ENCODE peak calls at places on chromosome 13, in four cellular contexts. Q is Panc1, N is transverse colon, D is spleen. O is an unnamed sample. For H3K4me1, the result is how much of the 10 kb centered on the place peaks cover.

GRCh38 chr13:33242984-33243617 is 42.5 kb downstream of the STARD13 start:
- DNase-seq in Q (no peak), N (no peak), D (no peak), O (peak)

GRCh38 chr13:107730835-107731234 is 484.5 kb downstream of the LIG4 start:
- DNase-seq in Q (no peak), N (no peak), D (no peak), O (no peak)

GRCh38 chr13:111270126-111270525 is 50.3 kb upstream of the TEX29 start:
- DNase-seq in Q (no peak), N (no peak), D (no peak), O (no peak)

GRCh38 chr13:103557878-103558277 is 491.7 kb upstream of the SLC10A2 start:
- DNase-seq in Q (no peak), N (no peak), D (no peak), O (no peak)

GRCh38 chr13:98279473-98280175 is 102.6 kb upstream of the RNF113B start:
- DNase-seq in Q (no peak), N (no peak), D (peak), O (no peak)

GRCh38 chr13:29499766-29500165 is 95.7 kb downstream of the SLC7A1 start:
- DNase-seq in Q (no peak), N (no peak), D (peak), O (no peak)

GRCh38 chr13:79482271-79482970 is 1.5 kb downstream of the NDFIP2 start:
- DNase-seq in Q (no peak), N (no peak), D (no peak), O (no peak)

GRCh38 chr13:97810152-97810551 is 143.3 kb upstream of the IPO5 start:
- DNase-seq in Q (no peak), N (no peak), D (no peak), O (no peak)

GRCh38 chr13:112067121-112067741 is at the start of gene SOX1:
- DNase-seq in Q (no peak), N (no peak), D (peak), O (no peak)

GRCh38 chr13:84455143-84455905 is 573.0 kb upstream of the SLITRK1 start:
- DNase-seq in Q (no peak), N (no peak), D (peak), O (no peak)

GRCh38 chr13:97043302-97043701 is 49.0 kb upstream of the OXGR1 start:
- DNase-seq in Q (no peak), N (no peak), D (no peak), O (no peak)

GRCh38 chr13:106533101-106533939 is 2.1 kb downstream of the EFNB2 start:
- DNase-seq in Q (no peak), N (peak), D (peak), O (peak)

GRCh38 chr13:111323549-111323948 is 3.1 kb downstream of the TEX29 start:
- DNase-seq in Q (no peak), N (no peak), D (peak), O (no peak)

GRCh38 chr13:112183544-112184145 is 116.7 kb downstream of the SOX1 start:
- DNase-seq in Q (no peak), N (no peak), D (no peak), O (peak)

GRCh38 chr13:65378943-65379519 is 1851.1 kb downstream of the PCDH9 start:
- DNase-seq in Q (no peak), N (no peak), D (no peak), O (no peak)

GRCh38 chr13:36096411-36097184 is 34.6 kb downstream of the DCLK1 start:
- DNase-seq in Q (no peak), N (no peak), D (no peak), O (no peak)

GRCh38 chr13:23391752-23392151 is 41.8 kb downstream of the SACS start:
- DNase-seq in Q (no peak), N (no peak), D (no peak), O (no peak)

GRCh38 chr13:50919291-50919690 is 9.7 kb downstream of the RNASEH2B start:
- DNase-seq in Q (no peak), N (no peak), D (no peak), O (no peak)

GRCh38 chr13:26324294-26324693 is 70.4 kb downstream of the CDK8 start:
- DNase-seq in Q (no peak), N (no peak), D (no peak), O (no peak)

GRCh38 chr13:112685856-112686255 is 4.0 kb upstream of the ATP11A start:
- DNase-seq in Q (no peak), N (no peak), D (no peak), O (no peak)

GRCh38 chr13:97506511-97506910 is 72.5 kb downstream of the RAP2A start:
- DNase-seq in Q (no peak), N (no peak), D (no peak), O (no peak)

DNA sequence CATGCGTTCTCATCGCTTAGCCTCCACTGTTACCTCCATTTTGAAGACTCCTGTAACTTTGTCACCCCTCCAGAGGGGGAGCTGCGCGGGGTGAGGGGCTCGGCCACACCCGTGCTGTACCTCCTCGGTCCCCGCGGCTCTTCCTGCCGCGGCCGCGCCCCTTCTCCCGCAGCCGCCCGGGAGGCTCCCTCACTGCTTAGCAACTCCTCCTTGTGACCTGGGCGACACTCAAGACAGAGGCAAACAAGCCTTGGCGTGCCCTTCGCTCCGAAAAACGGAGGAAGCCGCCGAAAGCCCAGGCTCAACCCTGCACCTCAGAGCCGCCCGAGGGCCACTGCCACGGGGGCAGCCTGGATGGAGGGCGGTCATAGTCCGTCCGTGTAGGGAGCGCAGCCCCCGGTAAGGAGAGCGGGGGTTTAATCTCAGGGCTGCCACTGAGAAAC is 494.3 kb downstream of the FOXO1 start:
- DNase-seq in Q (no peak), N (no peak), D (no peak), O (peak)
- H3K4me3 ChIP-seq in Q (no peak), N (no peak), D (no peak), O (no peak)

DNA sequence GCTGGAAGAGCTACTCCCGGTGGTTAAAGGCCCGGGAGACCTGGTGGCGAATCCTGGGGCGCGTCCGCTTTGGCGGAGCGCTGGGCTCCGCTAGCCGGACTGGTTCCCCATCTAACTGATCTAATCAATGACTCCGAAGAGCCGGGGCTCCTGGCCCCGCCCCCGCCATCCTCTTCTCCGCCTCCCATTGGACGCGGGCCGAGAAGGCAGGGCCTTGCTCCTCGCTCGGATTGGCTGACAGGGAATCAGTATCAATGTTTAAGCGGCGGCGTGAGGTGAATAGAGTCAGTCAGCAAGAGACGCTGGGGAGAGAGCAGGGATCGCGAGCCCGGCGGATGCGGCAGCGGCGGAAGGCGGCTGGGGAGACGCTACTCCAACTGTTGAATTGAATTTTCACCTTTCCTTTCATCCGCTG is 1.7 kb upstream of the PCDH17 start:
- DNase-seq in Q (no peak), N (peak), D (peak), O (peak)
- TF ChIP-seq POLR2AphosphoS5 in Q (no peak), N (peak), D (peak), O (peak)

DNA sequence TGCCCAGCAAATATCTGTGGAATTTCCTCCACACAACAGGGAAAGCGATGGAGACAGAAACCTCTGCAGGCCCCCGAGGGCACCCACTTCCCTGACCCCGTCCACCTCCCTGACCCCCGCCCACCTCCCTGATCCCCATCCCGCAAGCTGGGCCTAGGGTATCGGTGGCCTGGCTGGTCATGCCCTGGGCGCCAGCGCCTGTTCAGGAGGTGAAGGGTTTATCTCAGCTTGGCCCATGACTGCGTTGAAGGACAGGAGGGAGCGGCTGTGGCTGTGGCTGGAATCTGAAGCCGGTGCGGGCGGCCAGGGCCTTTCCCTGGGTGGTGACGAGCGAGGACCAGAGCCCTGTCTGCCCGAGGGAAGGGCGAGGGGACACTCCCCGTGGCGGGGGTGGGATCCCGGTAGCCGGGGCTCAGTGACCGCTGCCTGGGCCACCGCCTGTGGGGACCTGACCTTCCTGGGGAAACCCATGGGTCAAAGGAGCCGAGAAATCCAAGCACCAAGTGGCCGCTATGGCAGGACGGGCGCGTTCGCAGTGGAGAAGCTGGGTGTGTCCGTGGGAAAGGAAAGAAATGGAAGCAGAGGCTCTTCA is 20.7 kb downstream of the GAS6 start:
- DNase-seq in Q (no peak), N (no peak), D (peak), O (no peak)
- H3K4me1 ChIP-seq in Q (under half), N (under half), D (half or more), O (under half)

GRCh38 chr13:99467764-99468163 is 33.5 kb upstream of the TM9SF2 start:
- DNase-seq in Q (no peak), N (no peak), D (no peak), O (no peak)

GRCh38 chr13:99459101-99459500 is 42.2 kb upstream of the TM9SF2 start:
- DNase-seq in Q (no peak), N (no peak), D (no peak), O (no peak)

GRCh38 chr13:99464441-99464949 is 36.8 kb upstream of the TM9SF2 start:
- DNase-seq in Q (no peak), N (no peak), D (no peak), O (no peak)

GRCh38 chr13:99465454-99465853 is 35.8 kb upstream of the TM9SF2 start:
- DNase-seq in Q (no peak), N (no peak), D (no peak), O (no peak)

GRCh38 chr13:99463998-99464397 is 37.3 kb upstream of the TM9SF2 start:
- DNase-seq in Q (no peak), N (no peak), D (no peak), O (no peak)
- H3K4me3 ChIP-seq in Q (no peak), N (no peak), D (no peak), O (no peak)

GRCh38 chr13:44759222-44759721 is 183.1 kb upstream of the TSC22D1 start:
- DNase-seq in Q (no peak), N (peak), D (no peak), O (no peak)

GRCh38 chr13:44758595-44759221 is 182.6 kb upstream of the TSC22D1 start:
- DNase-seq in Q (no peak), N (peak), D (no peak), O (no peak)

GRCh38 chr13:44760434-44760833 is 184.3 kb upstream of the TSC22D1 start:
- DNase-seq in Q (no peak), N (no peak), D (no peak), O (no peak)

GRCh38 chr13:44757671-44758070 is 181.5 kb upstream of the TSC22D1 start:
- DNase-seq in Q (no peak), N (no peak), D (no peak), O (no peak)

GRCh38 chr13:44759723-44760360 is 183.7 kb upstream of the TSC22D1 start:
- DNase-seq in Q (no peak), N (no peak), D (no peak), O (peak)
- TF ChIP-seq POLR2AphosphoS5 in Q (no peak), N (no peak), D (no peak), O (no peak)

DNA sequence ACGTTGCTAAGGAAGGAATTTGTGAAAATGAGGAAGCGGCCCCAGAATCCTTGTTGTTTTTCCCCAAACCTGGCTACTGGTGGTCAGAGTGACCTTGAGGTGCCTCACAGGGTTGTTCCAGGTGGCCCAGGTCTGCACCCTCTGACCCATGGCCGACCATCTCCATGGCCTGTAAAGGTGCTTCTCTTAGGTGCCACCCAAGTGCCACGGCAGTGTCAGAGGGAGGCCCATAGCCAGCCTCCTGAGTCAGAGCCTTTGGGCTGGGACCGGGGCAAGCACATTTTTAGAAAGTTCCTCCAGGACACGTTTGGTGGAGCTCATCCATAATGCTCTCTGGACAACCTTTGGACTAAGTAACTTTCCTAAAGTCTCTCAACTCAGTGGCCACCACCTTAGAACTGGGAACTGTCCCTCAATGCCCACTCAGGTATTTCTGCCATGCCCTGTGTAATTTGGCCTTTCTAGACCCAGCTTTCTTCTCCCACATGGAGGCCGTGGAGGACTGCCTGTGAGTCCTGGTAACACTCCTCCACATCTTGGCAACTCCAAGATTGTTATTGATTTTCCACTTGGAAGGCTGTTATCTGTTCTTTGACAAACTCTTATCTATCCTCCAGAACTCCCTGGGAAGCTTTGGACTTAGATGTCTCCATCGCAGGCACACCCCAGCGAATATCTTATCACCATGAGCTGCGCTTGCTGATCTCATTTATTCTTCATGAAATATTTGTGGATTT is 84.1 kb upstream of the IRS2 start:
- DNase-seq in Q (no peak), N (no peak), D (no peak), O (no peak)
- H3K4me1 ChIP-seq in Q (under half), N (under half), D (under half), O (under half)

DNA sequence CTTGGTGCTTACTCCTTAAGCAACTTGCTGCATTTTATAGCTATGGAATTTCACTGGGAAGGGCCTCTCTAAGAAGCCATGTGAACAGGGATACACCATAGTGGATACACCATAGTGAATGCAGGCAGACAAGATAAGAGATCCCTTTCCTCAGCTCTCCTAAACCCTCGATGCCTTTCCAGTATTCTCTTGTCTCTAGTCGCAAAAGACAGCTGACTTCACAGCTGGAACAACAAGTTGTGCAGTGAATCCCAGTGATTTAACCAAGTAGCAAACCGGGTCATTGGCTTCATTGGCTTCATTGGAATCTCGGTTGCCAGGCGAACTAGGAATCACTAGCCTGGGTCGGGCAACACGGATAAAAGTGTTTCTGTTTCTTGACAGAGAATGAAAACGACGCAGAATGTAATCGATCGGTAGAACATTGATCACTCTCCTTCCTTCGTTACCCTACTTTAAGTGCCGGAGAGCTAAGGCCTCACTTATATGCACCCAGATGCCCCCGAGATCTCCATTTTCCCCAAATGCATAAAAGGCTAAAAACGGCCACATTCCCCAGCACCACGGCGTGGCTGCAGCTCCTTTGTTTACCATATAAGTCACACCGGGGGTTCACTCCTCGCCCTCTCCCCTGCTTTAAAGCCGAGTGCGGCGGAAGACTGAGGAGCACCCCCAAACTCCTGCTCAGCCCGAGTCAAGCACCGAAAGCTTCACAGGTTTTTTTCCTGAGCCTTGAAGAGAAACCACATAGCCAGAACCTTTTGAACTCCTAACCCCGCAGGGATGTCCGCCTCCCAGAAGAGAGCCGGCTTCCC is 674 bp downstream of the TRPC4 start:
- DNase-seq in Q (no peak), N (no peak), D (no peak), O (no peak)
- H3K4me3 ChIP-seq in Q (peak), N (peak), D (no peak), O (no peak)

O was measured in upper lobe of left lung.